ENCODE peak calls at places on chromosomes 16 and 17, in ten cellular contexts. B, Q, S, Y, V, X, Z, F, A and D are unnamed samples.

GRCh38 chr16:88617268-88618031 is 20.9 kb upstream of the IL17C start:
- DNase-seq in A (no peak), S (no peak), X (no peak), F (no peak), B (no peak), Z (no peak), V (no peak), Q (no peak), Y (no peak), D (no peak)

GRCh38 chr17:75325827-75326586 is 36.8 kb upstream of the SLC25A19 start:
- DNase-seq in B (no peak), A (no peak), F (no peak), S (no peak), Q (no peak), Y (no peak), Z (no peak), X (no peak), V (no peak), D (no peak)

GRCh38 chr17:19370493-19370960 is 7.8 kb upstream of the MAPK7 start:
- DNase-seq in F (no peak), Y (peak; percentile 39), Q (no peak), V (no peak), S (no peak), B (peak; percentile 34), X (no peak), A (no peak), Z (no peak), D (peak; percentile 22)

GRCh38 chr16:72972878-72973571 is 74.9 kb downstream of the ZFHX3 start:
- DNase-seq in Z (no peak), V (no peak), Y (no peak), X (no peak), F (no peak), Q (no peak), B (no peak), S (no peak), A (no peak), D (no peak)

GRCh38 chr16:85902366-85903155 is 3.6 kb downstream of the IRF8 start:
- DNase-seq in B (no peak), Z (no peak), Q (no peak), V (no peak), Y (no peak), A (no peak), S (no peak), F (no peak), X (peak; percentile 57), D (peak; percentile 22)

GRCh38 chr17:31811021-31811565 is 48.0 kb downstream of the COPRS start:
- DNase-seq in B (no peak), A (no peak), Q (no peak), F (no peak), V (peak; percentile 33), Y (no peak), S (no peak), X (no peak), Z (no peak), D (peak; percentile 63)

GRCh38 chr17:45090711-45091110 is 29.6 kb downstream of the NMT1 start:
- DNase-seq in V (no peak), F (no peak), Z (no peak), B (no peak), Q (no peak), X (no peak), A (no peak), Y (no peak), S (no peak), D (no peak)

GRCh38 chr16:79698341-79698753 is 97.8 kb upstream of the MAF start:
- DNase-seq in S (no peak), B (no peak), F (no peak), Y (peak; percentile 44), X (no peak), Q (no peak), V (peak; percentile 98), Z (peak; percentile 46), A (peak; percentile 36), D (peak; percentile 47)

GRCh38 chr17:56319531-56319930 is 166.3 kb downstream of the ANKFN1 start:
- DNase-seq in S (no peak), B (no peak), F (no peak), V (peak; percentile 65), X (no peak), A (no peak), Z (no peak), Q (no peak), Y (no peak), D (peak; percentile 13)

DNA sequence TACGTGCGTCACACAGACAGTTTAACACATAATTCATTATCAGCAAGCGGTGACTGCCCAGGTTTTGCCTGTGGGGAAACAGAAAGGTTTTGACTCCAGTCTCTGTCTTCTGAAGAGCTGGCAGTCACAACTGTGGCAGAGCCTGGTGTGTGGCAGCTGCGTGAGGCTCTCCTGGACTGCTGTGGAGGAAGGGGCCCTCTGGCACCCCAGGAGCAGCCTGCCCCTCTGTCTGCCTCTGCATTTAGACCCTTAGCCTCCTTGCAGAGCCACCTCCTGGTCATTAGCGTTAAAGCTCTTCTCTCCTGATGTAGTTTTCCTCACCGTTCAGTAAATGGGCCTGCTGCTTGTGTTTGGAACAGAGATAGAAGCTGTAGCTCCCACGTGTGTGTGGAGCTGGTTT is 10.9 kb downstream of the RAB40C start:
- DNase-seq in X (no peak), Q (no peak), S (no peak), B (no peak), Z (no peak), V (peak; percentile 12), Y (no peak), A (no peak), F (no peak), D (no peak)
- TF ChIP-seq CTCF in X (no peak), Q (no peak), S (no peak), B (no peak), Z (no peak), V (no peak), Y (no peak), A (no peak), F (no peak), D (peak; percentile 34)

GRCh38 chr16:48586083-48586482 is 23.9 kb downstream of the N4BP1 start:
- DNase-seq in X (no peak), B (no peak), Q (no peak), Y (no peak), A (no peak), Z (no peak), V (no peak), S (no peak), F (no peak), D (no peak)

GRCh38 chr16:48575471-48576050 is 34.4 kb downstream of the N4BP1 start:
- DNase-seq in Q (no peak), S (no peak), B (peak; percentile 28), Z (no peak), F (no peak), A (no peak), V (no peak), Y (no peak), X (no peak), D (no peak)

GRCh38 chr16:48583075-48584065 is 26.6 kb downstream of the N4BP1 start:
- DNase-seq in X (no peak), F (peak; percentile 60), V (no peak), Z (no peak), Y (no peak), A (no peak), S (no peak), Q (no peak), B (peak; percentile 36), D (peak; percentile 30)

GRCh38 chr16:48576927-48577326 is 33.1 kb downstream of the N4BP1 start:
- DNase-seq in S (no peak), Z (no peak), X (no peak), V (no peak), Q (no peak), F (no peak), Y (no peak), A (no peak), B (no peak), D (no peak)

DNA sequence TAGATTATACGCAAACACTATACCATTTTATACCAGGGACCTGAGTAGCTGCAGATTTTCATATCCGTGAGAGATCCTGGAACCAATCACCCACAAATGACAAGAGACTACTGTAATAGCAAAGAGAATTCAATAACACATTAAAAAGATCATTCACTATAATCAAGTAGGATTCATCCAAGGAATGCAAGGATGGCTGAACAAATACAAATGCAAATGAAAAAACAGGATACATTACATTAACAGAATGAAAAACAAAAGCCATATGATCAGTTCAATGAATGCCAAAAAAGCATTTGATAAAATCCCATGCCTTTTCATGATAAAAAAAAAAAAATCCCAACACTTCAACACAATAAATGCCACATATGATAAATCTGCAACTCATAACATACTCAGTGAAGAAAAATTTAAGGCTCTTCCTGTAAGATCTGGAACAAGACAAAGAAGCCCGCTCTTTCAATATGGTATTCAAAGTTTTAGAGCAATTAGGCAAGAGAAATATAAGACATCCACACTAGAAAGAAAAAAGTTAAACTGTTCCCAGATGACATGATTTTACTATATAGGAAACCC is 29.0 kb downstream of the N4BP1 start:
- DNase-seq in V (no peak), A (no peak), S (no peak), Z (no peak), Q (no peak), B (no peak), Y (no peak), X (no peak), F (no peak), D (no peak)
- H3K9me3 ChIP-seq in V (no peaks in the 10 kb centered on the region), A (no peaks in the 10 kb centered on the region), S (peaks cover 25% of the 10 kb centered on the region), Z (peaks cover 14% of the 10 kb centered on the region), Q (no peaks in the 10 kb centered on the region), B (no peaks in the 10 kb centered on the region), Y (peaks cover 3% of the 10 kb centered on the region), X (no peaks in the 10 kb centered on the region), F (no peaks in the 10 kb centered on the region), D (no peaks in the 10 kb centered on the region)

GRCh38 chr17:6421700-6422604 is 13.0 kb downstream of the AIPL1 start:
- DNase-seq in Q (peak; percentile 89), F (peak; percentile 78), A (peak; percentile 60), X (peak; percentile 83), Z (peak; percentile 68), V (peak; percentile 71), S (peak; percentile 41), B (peak; percentile 75), Y (peak; percentile 72), D (peak; percentile 80)

GRCh38 chr17:6415616-6416015 is 19.3 kb downstream of the AIPL1 start:
- DNase-seq in F (no peak), B (no peak), X (no peak), Z (no peak), Y (no peak), V (no peak), S (no peak), A (no peak), Q (no peak), D (no peak)

GRCh38 chr17:6422654-6423241 is 12.2 kb downstream of the AIPL1 start:
- DNase-seq in Y (no peak), Q (no peak), V (no peak), Z (no peak), F (no peak), X (no peak), A (no peak), S (no peak), B (no peak), D (no peak)

GRCh38 chr17:6423931-6424330 is 11.0 kb downstream of the AIPL1 start:
- DNase-seq in Y (no peak), A (no peak), F (no peak), B (no peak), S (no peak), X (no peak), Z (no peak), V (no peak), Q (no peak), D (no peak)

GRCh38 chr17:6420173-6420641 is 14.7 kb downstream of the AIPL1 start:
- DNase-seq in B (no peak), Q (no peak), F (no peak), X (no peak), V (no peak), Y (no peak), S (no peak), A (no peak), Z (no peak), D (peak; percentile 17)
- TF ChIP-seq CTCF in B (no peak), Q (no peak), F (no peak), X (no peak), V (peak; percentile 32), Y (no peak), S (no peak), A (no peak), Z (no peak), D (peak; percentile 42)

GRCh38 chr16:4261557-4262172 is 11.2 kb downstream of the TFAP4 start:
- DNase-seq in Y (peak; percentile 54), V (peak; percentile 30), Z (no peak), S (no peak), B (no peak), F (no peak), A (peak; percentile 39), Q (peak; percentile 85), X (peak; percentile 52), D (peak; percentile 66)
- H3K9me3 ChIP-seq in Y (no peaks in the 10 kb centered on the region), V (no peaks in the 10 kb centered on the region), Z (no peaks in the 10 kb centered on the region), S (no peaks in the 10 kb centered on the region), B (no peaks in the 10 kb centered on the region), F (peaks cover 2% of the 10 kb centered on the region), A (no peaks in the 10 kb centered on the region), Q (no peaks in the 10 kb centered on the region), X (no peaks in the 10 kb centered on the region), D (no peaks in the 10 kb centered on the region)